ENCODE peak calls at places on chromosomes 2 and 18, in eight cellular contexts. R, K, C, J, Z, N, S and D are unnamed samples.

GRCh38 chr2:82275599-82275998 is 1971.0 kb upstream of the LRRTM1 start:
- DNase-seq in R (no peak), Z (no peak), K (no peak), J (no peak), S (no peak), C (peak; percentile 34), N (no peak), D (no peak)

GRCh38 chr2:118433566-118433965 is 345.3 kb downstream of the INSIG2 start:
- DNase-seq in R (no peak), K (no peak), C (no peak), N (no peak), S (no peak), Z (no peak), J (no peak), D (no peak)

GRCh38 chr18:36829362-36830140 is 624 bp downstream of the KIAA1328 start:
- DNase-seq in Z (no peak), R (no peak), S (peak; percentile 31), K (peak; percentile 32), J (peak; percentile 12), C (peak; percentile 11), N (no peak), D (no peak)

GRCh38 chr2:233385489-233386044 is 31.3 kb downstream of the DGKD start:
- DNase-seq in C (no peak), S (no peak), N (no peak), J (no peak), R (no peak), Z (peak; percentile 18), K (peak; percentile 18), D (no peak)

GRCh38 chr18:48428494-48429177 is 19.5 kb upstream of the ZBTB7C start:
- DNase-seq in Z (peak; percentile 50), J (no peak), C (no peak), R (no peak), K (no peak), S (no peak), N (no peak), D (peak; percentile 60)

GRCh38 chr2:219631925-219632757 is 4.7 kb downstream of the SLC4A3 start:
- DNase-seq in J (no peak), R (no peak), S (no peak), N (no peak), K (no peak), C (no peak), Z (no peak), D (no peak)

GRCh38 chr2:140178224-140178623 is 1398.0 kb upstream of the NXPH2 start:
- DNase-seq in K (no peak), R (no peak), C (peak; percentile 88), N (no peak), S (no peak), J (peak; percentile 7), Z (no peak), D (no peak)

GRCh38 chr2:28915939-28916338 is 21.5 kb downstream of the WDR43 start:
- DNase-seq in J (no peak), S (no peak), K (no peak), Z (peak; percentile 53), C (no peak), N (no peak), R (no peak), D (peak; percentile 31)

GRCh38 chr2:69618362-69618761 is 25.2 kb downstream of the AAK1 start:
- DNase-seq in J (no peak), C (no peak), R (no peak), K (peak; percentile 24), N (no peak), Z (no peak), S (peak; percentile 28), D (no peak)

GRCh38 chr2:229815342-229815741 is 101.0 kb upstream of the DNER start:
- DNase-seq in R (no peak), Z (peak; percentile 52), J (no peak), N (no peak), C (peak; percentile 35), K (peak; percentile 40), S (peak; percentile 54), D (no peak)

GRCh38 chr18:80137976-80138375 is 28.9 kb downstream of the ADNP2 start:
- DNase-seq in J (no peak), C (no peak), K (no peak), S (no peak), R (no peak), N (no peak), Z (no peak), D (no peak)

GRCh38 chr2:118388771-118389170 is 300.5 kb downstream of the INSIG2 start:
- DNase-seq in R (peak; percentile 29), N (no peak), K (peak; percentile 54), C (peak; percentile 92), Z (no peak), J (peak; percentile 56), S (peak; percentile 67), D (peak; percentile 58)

GRCh38 chr2:219252900-219253752 is at the start of gene TUBA4B:
- DNase-seq in Z (peak; percentile 32), J (peak; percentile 40), S (peak; percentile 50), K (peak; percentile 34), R (no peak), N (no peak), C (peak; percentile 42), D (no peak)

GRCh38 chr2:16666453-16666801 is 793 bp upstream of the CYRIA start:
- DNase-seq in N (no peak), C (no peak), J (no peak), S (peak; percentile 78), K (peak; percentile 76), R (no peak), Z (peak; percentile 80), D (peak; percentile 56)
- H3K4me3 ChIP-seq in N (no peak overlapping the region), C (no peak overlapping the region), J (no peak overlapping the region), S (peak overlapping the region; percentile 60), K (peak overlapping the region; percentile 64), R (peak overlapping the region; percentile 62), Z (peak overlapping the region; percentile 80), D (peak overlapping the region; percentile 51)

GRCh38 chr18:28176933-28177827 is at the start of gene CDH2:
- DNase-seq in R (peak; percentile 57), S (peak; percentile 94), Z (peak; percentile 86), C (peak; percentile 82), J (peak; percentile 70), K (peak; percentile 88), N (peak; percentile 83), D (peak; percentile 69)

GRCh38 chr18:28174181-28174906 is 2.6 kb downstream of the CDH2 start:
- DNase-seq in S (peak; percentile 26), R (no peak), Z (no peak), C (no peak), K (no peak), J (no peak), N (no peak), D (no peak)

GRCh38 chr18:28175930-28176673 is 828 bp downstream of the CDH2 start:
- DNase-seq in S (peak; percentile 48), R (no peak), Z (peak; percentile 53), J (no peak), C (peak; percentile 43), K (no peak), N (no peak), D (no peak)

GRCh38 chr18:28176674-28176932 is 327 bp downstream of the CDH2 start:
- DNase-seq in Z (no peak), K (no peak), S (no peak), C (peak; percentile 12), R (no peak), N (no peak), J (no peak), D (no peak)

DNA sequence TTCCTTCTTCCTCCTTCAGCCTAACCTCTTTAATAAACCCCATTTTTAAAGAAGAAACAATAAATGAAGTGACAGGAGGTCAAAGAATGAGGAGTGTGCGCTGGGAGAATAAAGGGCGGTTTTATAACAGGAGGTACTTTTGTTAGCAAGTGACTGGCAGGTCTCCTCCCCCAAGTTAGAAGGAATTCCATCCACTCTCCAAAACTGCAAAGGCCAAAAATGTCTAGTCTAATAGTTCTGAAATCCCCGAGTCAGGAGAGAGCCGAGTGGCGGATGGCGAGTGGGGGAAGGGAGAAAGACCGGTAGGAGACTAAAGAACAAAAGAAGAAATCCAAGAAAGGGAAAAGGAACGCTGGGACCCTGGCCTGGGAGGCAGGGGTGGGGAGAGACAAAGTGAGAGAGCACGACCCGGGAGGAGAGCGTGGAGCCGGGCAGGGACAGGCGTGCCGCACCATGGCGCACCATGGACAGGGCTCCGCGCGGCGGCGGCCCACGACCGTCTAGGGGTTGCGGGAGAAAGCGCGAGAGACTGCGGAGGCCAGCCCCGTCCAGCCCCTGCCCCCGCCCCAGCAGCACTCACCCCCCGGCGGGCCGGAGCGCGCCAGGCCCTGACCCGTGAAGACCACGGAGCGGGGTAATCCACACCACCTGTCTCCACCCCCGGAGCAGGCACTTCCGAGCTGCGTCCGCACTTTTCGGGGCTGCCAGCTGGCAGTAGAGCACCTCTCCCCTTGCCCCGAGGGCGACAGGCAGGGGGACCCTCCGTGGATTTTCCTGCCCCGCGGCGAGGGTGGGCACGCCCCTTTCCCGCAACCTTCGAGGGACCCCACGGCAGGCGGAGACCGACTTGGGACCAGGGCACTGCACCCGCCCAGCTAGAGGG is 1.6 kb downstream of the CDH2 start:
- DNase-seq in N (no peak), R (no peak), J (no peak), S (peak; percentile 70), C (peak; percentile 35), K (peak; percentile 60), Z (peak; percentile 63), D (no peak)
- H3K4me3 ChIP-seq in N (peak overlapping the region; percentile 91), R (peak overlapping the region; percentile 76), J (peak overlapping the region; percentile 91), S (peak overlapping the region; percentile 69), C (peak overlapping the region; percentile 93), K (peak overlapping the region; percentile 96), Z (peak overlapping the region; percentile 79), D (peak overlapping the region; percentile 86)

GRCh38 chr2:169106125-169106524 is 36.8 kb downstream of the DHRS9 start:
- DNase-seq in N (no peak), C (no peak), R (no peak), J (no peak), Z (no peak), K (no peak), S (no peak), D (no peak)

GRCh38 chr2:169107645-169108044 is 38.3 kb downstream of the DHRS9 start:
- DNase-seq in C (peak; percentile 53), R (no peak), K (no peak), S (no peak), J (no peak), Z (no peak), N (no peak), D (no peak)

GRCh38 chr2:169106563-169107545 is 37.5 kb downstream of the DHRS9 start:
- DNase-seq in S (no peak), N (no peak), Z (no peak), R (no peak), J (no peak), K (no peak), C (no peak), D (no peak)

GRCh38 chr2:169108098-169108884 is 38.9 kb downstream of the DHRS9 start:
- DNase-seq in R (no peak), S (no peak), J (no peak), K (no peak), N (no peak), Z (no peak), C (no peak), D (peak; percentile 10)

DNA sequence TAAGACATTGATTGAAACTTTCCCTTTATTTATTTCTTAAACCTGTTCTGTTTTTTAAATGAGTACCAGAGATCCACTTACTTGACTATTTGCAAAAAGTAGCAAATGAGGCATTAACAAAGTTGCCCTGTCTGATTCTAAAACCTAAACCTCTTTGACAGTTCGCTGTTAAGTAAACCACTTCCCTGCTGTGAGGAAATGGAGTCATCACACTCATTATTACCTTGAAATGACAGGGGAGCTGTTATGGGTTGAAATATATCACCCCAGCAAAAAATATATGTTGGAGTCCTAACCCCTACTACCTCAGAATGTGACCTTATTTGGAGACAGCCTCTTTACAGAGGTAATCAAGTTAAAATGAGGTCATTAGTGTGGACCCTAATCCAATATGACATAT is 36.1 kb downstream of the DHRS9 start:
- DNase-seq in N (no peak), S (no peak), J (no peak), K (no peak), C (no peak), R (no peak), Z (no peak), D (no peak)
- H3K4me3 ChIP-seq in N (no peak overlapping the region), S (no peak overlapping the region), J (no peak overlapping the region), K (no peak overlapping the region), C (no peak overlapping the region), R (no peak overlapping the region), Z (no peak overlapping the region), D (no peak overlapping the region)

GRCh38 chr2:43192939-43193651 is 33.3 kb downstream of the ZFP36L2 start:
- DNase-seq in K (no peak), C (no peak), Z (no peak), R (no peak), J (no peak), S (no peak), N (no peak), D (no peak)
- H3K4me3 ChIP-seq in K (no peak overlapping the region), C (no peak overlapping the region), Z (no peak overlapping the region), R (no peak overlapping the region), J (no peak overlapping the region), S (no peak overlapping the region), N (no peak overlapping the region), D (no peak overlapping the region)